ENCODE peak calls at places on chromosome 5, in six cellular contexts. E, U, B, K, R and T are unnamed samples.

GRCh38 chr5:76716456-76717157 is 681 bp downstream of the F2R start:
- DNase-seq in E (no peak), U (no peak), B (peak; percentile 29), K (peak; percentile 59), R (peak; percentile 61), T (peak; percentile 76)

GRCh38 chr5:140468188-140468587 is 66.6 kb downstream of the ANKHD1 start:
- DNase-seq in E (no peak), U (no peak), B (peak; percentile 30), K (no peak), R (no peak), T (no peak)

GRCh38 chr5:14105717-14106435 is 37.3 kb upstream of the TRIO start:
- DNase-seq in E (no peak), U (no peak), B (peak; percentile 96), K (no peak), R (no peak), T (no peak)

GRCh38 chr5:90353254-90353653 is 56.3 kb downstream of the CETN3 start:
- DNase-seq in E (no peak), U (no peak), B (no peak), K (no peak), R (no peak), T (no peak)

GRCh38 chr5:109105631-109106267 is 304.0 kb downstream of the PJA2 start:
- DNase-seq in E (no peak), U (no peak), B (peak; percentile 94), K (peak; percentile 42), R (no peak), T (no peak)

GRCh38 chr5:172740483-172741205 is 30.4 kb downstream of the DUSP1 start:
- DNase-seq in E (peak; percentile 79), U (no peak), B (peak; percentile 94), K (no peak), R (no peak), T (no peak)

GRCh38 chr5:74326571-74327338 is 313.8 kb downstream of the ENC1 start:
- DNase-seq in E (no peak), U (peak; percentile 10), B (peak; percentile 100), K (no peak), R (no peak), T (no peak)

GRCh38 chr5:99032234-99033013 is 103.6 kb upstream of the CHD1 start:
- DNase-seq in E (no peak), U (no peak), B (peak; percentile 68), K (peak; percentile 74), R (peak; percentile 79), T (peak; percentile 84)

GRCh38 chr5:138334867-138335447 is 3.1 kb upstream of the FAM53C start:
- DNase-seq in E (no peak), U (no peak), B (no peak), K (no peak), R (no peak), T (no peak)

GRCh38 chr5:139131062-139131856 is 66.9 kb downstream of the SIL1 start:
- DNase-seq in E (no peak), U (no peak), B (peak; percentile 74), K (peak; percentile 49), R (peak; percentile 55), T (peak; percentile 72)

GRCh38 chr5:95899848-95900247 is 61.8 kb downstream of the ELL2 start:
- DNase-seq in E (no peak), U (no peak), B (no peak), K (no peak), R (no peak), T (no peak)

GRCh38 chr5:164217464-164217863 is 712.0 kb downstream of the MAT2B start:
- DNase-seq in E (no peak), U (no peak), B (no peak), K (no peak), R (no peak), T (no peak)

GRCh38 chr5:103674739-103675138 is 112.2 kb upstream of the NUDT12 start:
- DNase-seq in E (no peak), U (no peak), B (peak; percentile 69), K (no peak), R (no peak), T (no peak)

DNA sequence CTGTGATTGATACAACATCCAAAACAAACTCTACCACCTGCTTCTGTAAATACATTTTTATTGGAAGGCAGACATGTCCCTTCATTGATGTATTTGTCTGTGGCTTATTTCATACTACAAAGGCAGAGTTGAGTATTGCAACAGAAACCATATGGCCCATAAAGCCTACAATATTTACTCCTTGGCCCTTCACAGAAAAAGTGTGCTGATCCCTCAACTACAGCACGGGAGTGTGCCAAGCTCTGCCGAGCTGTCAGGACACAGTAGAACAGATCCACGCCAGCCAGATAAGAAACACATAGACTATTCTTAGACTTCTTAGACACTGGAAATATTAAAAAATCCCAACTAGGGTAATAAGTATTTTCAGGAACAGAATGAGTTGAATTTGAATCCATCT is 13.2 kb downstream of the TICAM2 start:
- DNase-seq in E (peak; percentile 45), U (no peak), B (no peak), K (no peak), R (no peak), T (no peak)
- H3K4me1 ChIP-seq in E (peaks cover 3% of the 10 kb centered on the region), U (no peaks in the 10 kb centered on the region), B (no peaks in the 10 kb centered on the region), K (no peaks in the 10 kb centered on the region), R (no peaks in the 10 kb centered on the region), T (no peaks in the 10 kb centered on the region)

GRCh38 chr5:146342519-146342881 is 3.9 kb downstream of the POU4F3 start:
- DNase-seq in E (no peak), U (no peak), B (no peak), K (no peak), R (no peak), T (no peak)

GRCh38 chr5:146341854-146342253 is 3.2 kb downstream of the POU4F3 start:
- DNase-seq in E (no peak), U (no peak), B (no peak), K (no peak), R (no peak), T (no peak)

GRCh38 chr5:146338774-146339714 is at the start of gene POU4F3:
- DNase-seq in E (no peak), U (no peak), B (no peak), K (peak; percentile 75), R (no peak), T (peak; percentile 86)

GRCh38 chr5:146339715-146340259 is 1.1 kb downstream of the POU4F3 start:
- DNase-seq in E (no peak), U (no peak), B (no peak), K (no peak), R (no peak), T (peak; percentile 54)

DNA sequence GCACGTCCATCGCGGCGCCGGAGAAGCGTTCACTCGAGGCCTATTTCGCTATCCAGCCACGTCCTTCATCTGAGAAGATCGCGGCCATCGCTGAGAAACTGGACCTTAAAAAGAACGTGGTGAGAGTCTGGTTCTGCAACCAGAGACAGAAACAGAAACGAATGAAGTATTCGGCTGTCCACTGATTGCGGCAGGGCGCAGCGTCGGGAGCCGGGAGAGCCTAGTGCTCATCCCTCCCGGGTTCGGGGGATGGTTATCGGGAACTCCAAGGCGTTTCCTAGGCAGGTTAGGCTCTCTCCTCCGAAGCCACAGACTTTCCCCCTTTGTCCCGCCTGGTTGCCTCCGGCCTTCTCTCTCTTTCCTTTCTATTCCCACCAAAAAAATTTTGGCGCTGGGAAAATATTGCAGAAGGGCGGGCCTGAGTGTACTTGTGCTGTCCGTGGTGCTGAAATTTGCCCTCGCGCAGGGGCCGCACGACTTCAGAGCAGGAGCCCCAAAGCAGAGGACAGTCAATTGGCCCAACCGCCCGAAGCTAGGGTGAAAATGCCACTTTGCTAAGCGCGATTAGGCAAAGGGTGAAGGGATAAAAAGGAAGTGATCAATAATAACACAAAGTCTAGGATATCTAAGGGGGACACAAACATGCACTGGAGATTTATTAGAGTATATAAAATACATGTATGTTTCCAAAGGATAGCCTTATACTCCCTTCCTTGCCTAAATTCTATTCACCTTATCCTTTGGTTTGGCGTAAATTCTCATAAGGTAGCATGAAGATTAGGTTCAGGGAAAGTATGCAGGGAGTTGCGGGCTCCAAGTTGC is 1.8 kb downstream of the POU4F3 start:
- DNase-seq in E (no peak), U (no peak), B (peak; percentile 68), K (peak; percentile 92), R (peak; percentile 75), T (peak; percentile 91)
- H3K4me3 ChIP-seq in E (no peak overlapping the region), U (no peak overlapping the region), B (no peak overlapping the region), K (no peak overlapping the region), R (no peak overlapping the region), T (no peak overlapping the region)

DNA sequence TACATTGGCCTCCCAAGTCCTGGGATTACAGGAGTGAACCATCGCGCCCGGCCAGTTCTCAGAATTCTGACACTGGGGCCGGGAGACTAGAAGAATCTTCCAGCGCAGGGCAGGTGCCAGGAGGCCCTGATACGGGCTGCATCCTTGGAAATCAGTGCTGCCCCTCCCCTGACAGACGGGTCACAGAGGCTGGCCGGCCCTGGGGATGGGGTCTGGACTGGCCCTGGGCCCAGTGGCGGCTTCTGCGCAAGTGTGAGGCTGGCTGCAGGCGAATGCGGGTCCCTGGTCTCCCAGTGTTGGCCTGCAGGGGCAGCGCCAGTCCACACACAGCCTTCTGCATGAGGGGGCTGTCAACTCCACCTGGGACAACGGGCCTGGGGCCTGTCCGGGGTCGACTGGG is 831 bp upstream of the TBC1D9B start:
- DNase-seq in E (no peak), U (no peak), B (no peak), K (peak; percentile 75), R (no peak), T (peak; percentile 89)
- TF ChIP-seq CTCF in E (no peak), U (no peak), B (no peak), K (peak; percentile 54), R (no peak), T (peak; percentile 73)

GRCh38 chr5:134551891-134552290 is 26.4 kb downstream of the JADE2 start:
- DNase-seq in E (no peak), U (no peak), B (peak; percentile 63), K (no peak), R (no peak), T (no peak)
- H3K4me1 ChIP-seq in E (peaks cover 82% of the 10 kb centered on the region), U (peaks cover 49% of the 10 kb centered on the region), B (peaks cover 82% of the 10 kb centered on the region), K (peaks cover 3% of the 10 kb centered on the region), R (peaks cover 17% of the 10 kb centered on the region), T (no peaks in the 10 kb centered on the region)